ENCODE peak calls at places on chromosomes 12 and 14, in five cellular contexts. One of them, this sample, is unnamed.

GRCh38 chr12:121087467-121088207 is 45.0 kb upstream of the P2RX7 start:
- DNase-seq in H1: peak; percentile 19
- DNase-seq in HepG2: no peak
- DNase-seq in GM12878: no peak
- DNase-seq in GM12892: no peak
- DNase-seq in this sample: peak; percentile 25

GRCh38 chr12:119704065-119704747 is 36.3 kb downstream of the PRKAB1 start:
- DNase-seq in GM12878: no peak
- DNase-seq in GM12892: no peak
- DNase-seq in H1: no peak
- DNase-seq in HepG2: no peak
- DNase-seq in this sample: no peak

GRCh38 chr12:110100315-110100970 is 23.7 kb upstream of the IFT81 start:
- DNase-seq in GM12878: peak; percentile 93
- DNase-seq in H1: peak; percentile 80
- DNase-seq in GM12892: peak; percentile 46
- DNase-seq in HepG2: peak; percentile 70
- DNase-seq in this sample: peak; percentile 56

GRCh38 chr14:22221508-22221907 is 367.5 kb downstream of the DAD1 start:
- DNase-seq in H1: no peak
- DNase-seq in GM12878: no peak
- DNase-seq in HepG2: peak; percentile 39
- DNase-seq in GM12892: no peak
- DNase-seq in this sample: peak; percentile 4

GRCh38 chr14:105647784-105648608 is 121.6 kb downstream of the TMEM121 start:
- DNase-seq in H1: no peak
- DNase-seq in HepG2: no peak
- DNase-seq in GM12878: no peak
- DNase-seq in GM12892: no peak
- DNase-seq in this sample: no peak

GRCh38 chr14:50318031-50318626 is 6.0 kb downstream of the DMAC2L start:
- DNase-seq in HepG2: peak; percentile 27
- DNase-seq in GM12892: no peak
- DNase-seq in GM12878: no peak
- DNase-seq in H1: no peak
- DNase-seq in this sample: no peak

GRCh38 chr12:2958432-2959193 is 584 bp upstream of the TEAD4 start:
- DNase-seq in GM12892: no peak
- DNase-seq in H1: peak; percentile 79
- DNase-seq in HepG2: peak; percentile 69
- DNase-seq in GM12878: no peak
- DNase-seq in this sample: peak; percentile 37

GRCh38 chr12:108977360-108977759 is 43.5 kb downstream of the SVOP start:
- DNase-seq in GM12892: no peak
- DNase-seq in GM12878: no peak
- DNase-seq in HepG2: no peak
- DNase-seq in H1: no peak
- DNase-seq in this sample: no peak

GRCh38 chr14:98819132-98819866 is 452.7 kb downstream of the BCL11B start:
- DNase-seq in GM12892: no peak
- DNase-seq in GM12878: no peak
- DNase-seq in HepG2: no peak
- DNase-seq in H1: peak; percentile 82
- DNase-seq in this sample: no peak

GRCh38 chr12:49807991-49808580 is 20.1 kb downstream of the NCKAP5L start:
- DNase-seq in GM12892: no peak
- DNase-seq in H1: no peak
- DNase-seq in GM12878: no peak
- DNase-seq in HepG2: no peak
- DNase-seq in this sample: no peak

GRCh38 chr12:13211859-13212664 is 15.5 kb downstream of the EMP1 start:
- DNase-seq in GM12892: no peak
- DNase-seq in HepG2: peak; percentile 47
- DNase-seq in GM12878: no peak
- DNase-seq in H1: peak; percentile 73
- DNase-seq in this sample: no peak

GRCh38 chr12:2354151-2354991 is 301.6 kb downstream of the CACNA1C start:
- DNase-seq in HepG2: no peak
- DNase-seq in GM12878: no peak
- DNase-seq in H1: no peak
- DNase-seq in GM12892: no peak
- DNase-seq in this sample: no peak

GRCh38 chr12:23640754-23641153 is 308.7 kb downstream of the SOX5 start:
- DNase-seq in H1: no peak
- DNase-seq in HepG2: no peak
- DNase-seq in GM12892: no peak
- DNase-seq in GM12878: no peak
- DNase-seq in this sample: no peak

GRCh38 chr12:123270380-123271181 is 1.1 kb downstream of the CDK2AP1 start:
- DNase-seq in GM12892: no peak
- DNase-seq in HepG2: peak; percentile 23
- DNase-seq in H1: peak; percentile 59
- DNase-seq in GM12878: no peak
- DNase-seq in this sample: no peak

GRCh38 chr14:68630081-68630571 is 162.7 kb downstream of the ZFP36L1 start:
- DNase-seq in GM12878: no peak
- DNase-seq in GM12892: no peak
- DNase-seq in H1: peak; percentile 20
- DNase-seq in HepG2: no peak
- DNase-seq in this sample: no peak

GRCh38 chr14:67446371-67447032 is 34.5 kb upstream of the PLEK2 start:
- DNase-seq in GM12878: no peak
- DNase-seq in H1: no peak
- DNase-seq in GM12892: no peak
- DNase-seq in HepG2: no peak
- DNase-seq in this sample: no peak

GRCh38 chr12:19912996-19913395 is 455.3 kb upstream of the PDE3A start:
- DNase-seq in HepG2: peak; percentile 52
- DNase-seq in GM12878: no peak
- DNase-seq in H1: no peak
- DNase-seq in GM12892: no peak
- DNase-seq in this sample: no peak

GRCh38 chr12:6341439-6342139 is at the start of gene TNFRSF1A:
- DNase-seq in GM12892: no peak
- DNase-seq in GM12878: no peak
- DNase-seq in H1: no peak
- DNase-seq in HepG2: peak; percentile 65
- DNase-seq in this sample: no peak

GRCh38 chr12:96989916-96990315 is 82.9 kb downstream of the NEDD1 start:
- DNase-seq in HepG2: peak; percentile 26
- DNase-seq in GM12892: no peak
- DNase-seq in H1: peak; percentile 63
- DNase-seq in GM12878: no peak
- DNase-seq in this sample: no peak

GRCh38 chr12:124632510-124632909 is 65.1 kb upstream of the NCOR2 start:
- DNase-seq in GM12878: no peak
- DNase-seq in H1: no peak
- DNase-seq in HepG2: no peak
- DNase-seq in GM12892: no peak
- DNase-seq in this sample: no peak

GRCh38 chr12:69630191-69630590 is 19.5 kb upstream of the LRRC10 start:
- DNase-seq in HepG2: peak; percentile 46
- DNase-seq in GM12892: no peak
- DNase-seq in GM12878: no peak
- DNase-seq in H1: no peak
- DNase-seq in this sample: no peak

GRCh38 chr12:96985515-96986362 is 78.7 kb downstream of the NEDD1 start:
- DNase-seq in HepG2: no peak
- DNase-seq in GM12878: no peak
- DNase-seq in GM12892: peak; percentile 41
- DNase-seq in H1: peak; percentile 82
- DNase-seq in this sample: peak; percentile 52

GRCh38 chr12:125355614-125356013 is 290.4 kb downstream of the AACS start:
- DNase-seq in H1: no peak
- DNase-seq in GM12878: no peak
- DNase-seq in GM12892: no peak
- DNase-seq in HepG2: no peak
- DNase-seq in this sample: no peak

GRCh38 chr12:58775396-58775795 is 144.9 kb downstream of the LRIG3 start:
- DNase-seq in H1: no peak
- DNase-seq in GM12878: no peak
- DNase-seq in GM12892: no peak
- DNase-seq in HepG2: no peak
- DNase-seq in this sample: no peak

GRCh38 chr12:89951050-89951693 is 242.5 kb upstream of the ATP2B1 start:
- DNase-seq in GM12878: no peak
- DNase-seq in GM12892: no peak
- DNase-seq in HepG2: no peak
- DNase-seq in H1: no peak
- DNase-seq in this sample: no peak

GRCh38 chr14:66495214-66496098 is 9.3 kb downstream of the CCDC196 start:
- DNase-seq in GM12892: no peak
- DNase-seq in GM12878: peak; percentile 45
- DNase-seq in H1: no peak
- DNase-seq in HepG2: peak; percentile 65
- DNase-seq in this sample: peak; percentile 2

GRCh38 chr12:15693233-15693911 is 95.8 kb downstream of the EPS8 start:
- DNase-seq in H1: no peak
- DNase-seq in GM12892: no peak
- DNase-seq in HepG2: no peak
- DNase-seq in GM12878: no peak
- DNase-seq in this sample: no peak

GRCh38 chr12:100720016-100720654 is 74.4 kb upstream of the ANO4 start:
- DNase-seq in GM12878: no peak
- DNase-seq in HepG2: no peak
- DNase-seq in H1: no peak
- DNase-seq in GM12892: no peak
- DNase-seq in this sample: no peak

GRCh38 chr12:8917031-8917430 is 2.7 kb downstream of the PHC1 start:
- DNase-seq in H1: no peak
- DNase-seq in HepG2: no peak
- DNase-seq in GM12892: no peak
- DNase-seq in GM12878: no peak
- DNase-seq in this sample: no peak

DNA sequence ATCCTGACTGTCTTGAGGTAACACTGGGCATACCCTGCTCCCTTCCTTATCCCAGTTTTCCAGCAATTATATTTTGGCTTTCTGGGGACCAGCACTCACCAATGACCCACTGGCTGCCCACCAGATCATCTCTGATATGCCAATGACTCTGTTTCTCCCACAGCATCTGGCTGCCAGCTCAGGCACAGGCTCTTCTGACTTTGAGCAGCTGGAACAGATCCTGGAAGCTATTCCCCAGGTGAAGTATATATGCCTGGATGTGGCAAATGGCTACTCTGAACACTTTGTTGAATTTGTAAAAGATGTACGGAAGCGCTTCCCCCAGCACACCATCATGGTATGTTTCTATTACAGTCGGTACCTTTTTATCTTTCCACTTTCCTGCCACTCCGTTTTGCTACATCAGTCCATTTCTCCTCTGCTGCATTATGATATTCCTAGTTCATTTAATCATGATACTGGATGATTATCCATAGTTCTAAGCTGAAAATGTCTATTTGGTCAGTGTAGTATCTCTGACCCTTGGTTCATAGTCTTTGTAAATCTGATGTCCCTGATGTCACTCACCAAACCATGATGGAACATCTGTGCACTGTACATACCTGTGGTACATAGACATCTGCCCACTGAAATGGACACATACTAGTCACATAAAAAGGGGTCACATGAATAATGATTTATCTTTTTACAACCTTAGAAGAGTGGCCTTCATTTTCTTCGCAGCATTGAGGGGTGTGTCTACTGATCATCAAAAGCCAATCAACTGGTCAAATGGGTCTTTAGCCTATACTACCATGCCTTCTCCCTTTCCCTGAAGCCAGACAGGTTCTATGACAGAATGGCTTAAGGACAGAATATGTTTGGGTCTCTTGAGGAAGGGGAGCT is 3.3 kb downstream of the GMPR2 start:
- DNase-seq in GM12892: no peak
- DNase-seq in GM12878: no peak
- DNase-seq in HepG2: no peak
- DNase-seq in H1: no peak
- DNase-seq in this sample: no peak
- TF ChIP-seq POLR2A in GM12892: no peak
- TF ChIP-seq POLR2A in GM12878: no peak
- TF ChIP-seq POLR2A in HepG2: no peak
- TF ChIP-seq POLR2A in H1: no peak
- TF ChIP-seq POLR2A in this sample: no peak

DNA sequence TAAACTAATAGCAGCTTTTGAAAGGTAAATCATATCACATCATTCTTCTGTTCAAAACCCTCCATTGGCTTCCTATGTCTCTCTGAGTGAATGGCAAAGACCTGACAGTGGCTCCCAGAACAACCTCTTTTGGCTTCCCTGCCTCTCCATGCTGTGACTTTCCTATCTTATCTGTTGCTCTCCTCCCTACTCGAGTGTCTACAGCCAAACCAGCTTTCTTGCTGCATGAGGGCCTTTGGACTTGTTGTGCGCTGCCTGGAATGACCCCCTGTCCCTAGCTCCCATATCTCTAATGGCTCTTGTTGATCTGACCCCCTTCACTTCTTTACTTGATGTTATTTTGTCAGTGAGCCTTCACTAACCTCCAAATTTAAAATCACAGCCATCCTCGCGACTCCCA is 2.5 kb downstream of the SYNE2 start:
- DNase-seq in HepG2: no peak
- DNase-seq in GM12892: no peak
- DNase-seq in H1: no peak
- DNase-seq in GM12878: no peak
- DNase-seq in this sample: no peak
- TF ChIP-seq TAF1 in HepG2: no peak
- TF ChIP-seq TAF1 in GM12892: no peak
- TF ChIP-seq TAF1 in H1: no peak
- TF ChIP-seq TAF1 in GM12878: no peak
- TF ChIP-seq TAF1 in this sample: no peak

DNA sequence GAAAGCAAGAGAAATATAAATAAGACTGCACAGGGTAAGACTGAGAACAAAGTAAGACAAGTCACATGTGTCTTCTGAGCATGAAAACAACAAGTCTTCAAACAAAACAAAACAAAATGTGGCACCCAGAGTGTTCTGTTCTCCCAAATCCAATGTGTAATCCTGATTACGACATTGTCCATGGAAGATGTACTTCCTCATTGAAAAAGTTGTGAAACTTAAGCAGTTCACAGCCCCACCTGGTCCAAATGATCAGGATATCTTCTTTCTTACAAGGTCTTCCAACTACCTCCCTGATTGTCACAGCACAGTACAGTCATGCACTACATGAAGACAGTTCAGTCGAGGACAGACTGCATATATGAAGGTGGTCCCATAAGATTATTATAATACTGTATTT is 23.3 kb upstream of the NEK9 start:
- DNase-seq in HepG2: no peak
- DNase-seq in H1: no peak
- DNase-seq in GM12878: no peak
- DNase-seq in GM12892: no peak
- DNase-seq in this sample: no peak
- TF ChIP-seq POLR2A in HepG2: no peak
- TF ChIP-seq POLR2A in H1: no peak
- TF ChIP-seq POLR2A in GM12878: no peak
- TF ChIP-seq POLR2A in GM12892: no peak
- TF ChIP-seq POLR2A in this sample: no peak

DNA sequence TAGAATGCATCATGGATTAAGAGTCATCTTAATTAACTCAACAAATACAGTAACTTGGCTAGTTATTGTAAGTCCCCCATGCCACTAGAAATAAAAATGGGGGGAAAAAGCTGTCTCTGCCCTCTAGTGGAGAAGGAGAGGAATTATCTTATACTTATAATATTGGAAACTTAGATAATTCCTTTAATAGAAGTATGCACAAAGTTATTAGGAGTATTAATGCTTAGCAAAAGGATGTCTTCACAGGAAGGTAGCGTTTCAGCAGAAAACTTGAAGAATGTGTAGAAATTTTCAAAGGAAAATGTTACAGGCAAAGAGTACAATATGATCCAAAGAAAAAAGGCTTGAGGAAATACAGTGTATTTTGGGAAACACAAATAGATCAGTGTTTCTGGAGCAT is 19.8 kb downstream of the OR5AU1 start:
- DNase-seq in H1: no peak
- DNase-seq in GM12878: no peak
- DNase-seq in HepG2: peak; percentile 35
- DNase-seq in GM12892: peak; percentile 18
- DNase-seq in this sample: peak; percentile 25
- TF ChIP-seq TAF1 in H1: no peak
- TF ChIP-seq TAF1 in GM12878: no peak
- TF ChIP-seq TAF1 in HepG2: no peak
- TF ChIP-seq TAF1 in GM12892: no peak
- TF ChIP-seq TAF1 in this sample: no peak